ENCODE peak calls at places on chromosomes 11 and 22, in eight cellular contexts. K, D, N, Z, I, C, M and R are unnamed samples.

GRCh38 chr11:119085523-119085878 is 820 bp downstream of the HMBS start:
- DNase-seq in K (no peak), D (no peak), N (no peak), Z (peak; percentile 35), I (no peak), C (peak; percentile 53), M (no peak), R (no peak)

GRCh38 chr11:71843858-71844257 is 10.9 kb downstream of the DEFB108B start:
- DNase-seq in K (no peak), D (no peak), N (no peak), Z (no peak), I (no peak), C (no peak), M (no peak), R (no peak)

GRCh38 chr22:49258107-49259010 is 569.3 kb downstream of the BRD1 start:
- DNase-seq in K (no peak), D (no peak), N (no peak), Z (no peak), I (no peak), C (no peak), M (peak; percentile 21), R (no peak)

GRCh38 chr11:68792400-68792955 is 41.2 kb upstream of the TESMIN start:
- DNase-seq in K (no peak), D (no peak), N (no peak), Z (no peak), I (no peak), C (no peak), M (no peak), R (no peak)

GRCh38 chr22:30777589-30777988 is 82.9 kb downstream of the OSBP2 start:
- DNase-seq in K (no peak), D (no peak), N (no peak), Z (no peak), I (no peak), C (no peak), M (no peak), R (no peak)

GRCh38 chr22:17896552-17896951 is 122.3 kb upstream of the BID start:
- DNase-seq in K (peak; percentile 44), D (no peak), N (no peak), Z (no peak), I (no peak), C (no peak), M (peak; percentile 35), R (no peak)

GRCh38 chr11:117519170-117519569 is 191.5 kb downstream of the CEP164 start:
- DNase-seq in K (no peak), D (no peak), N (no peak), Z (no peak), I (no peak), C (no peak), M (no peak), R (no peak)

GRCh38 chr22:45612451-45612901 is 59.2 kb upstream of the ATXN10 start:
- DNase-seq in K (no peak), D (peak; percentile 34), N (no peak), Z (no peak), I (no peak), C (no peak), M (no peak), R (peak; percentile 30)

GRCh38 chr22:49976439-49977175 is 16.0 kb downstream of the PIM3 start:
- DNase-seq in K (no peak), D (no peak), N (no peak), Z (peak; percentile 8), I (no peak), C (peak; percentile 14), M (peak; percentile 26), R (no peak)

GRCh38 chr22:31501738-31502137 is 5.4 kb downstream of the SFI1 start:
- DNase-seq in K (no peak), D (no peak), N (no peak), Z (no peak), I (no peak), C (no peak), M (no peak), R (no peak)

GRCh38 chr11:106920899-106921504 is 97.3 kb downstream of the GUCY1A2 start:
- DNase-seq in K (no peak), D (no peak), N (no peak), Z (no peak), I (no peak), C (no peak), M (no peak), R (no peak)

GRCh38 chr11:71204748-71205664 is 47.4 kb downstream of the SHANK2 start:
- DNase-seq in K (no peak), D (no peak), N (no peak), Z (no peak), I (no peak), C (no peak), M (no peak), R (no peak)

GRCh38 chr11:104609297-104609696 is 289.0 kb downstream of the CASP12 start:
- DNase-seq in K (peak; percentile 5), D (peak; percentile 23), N (no peak), Z (peak; percentile 9), I (no peak), C (no peak), M (no peak), R (no peak)

GRCh38 chr22:29359469-29359868 is 28.9 kb downstream of the AP1B1 start:
- DNase-seq in K (peak; percentile 28), D (no peak), N (no peak), Z (peak; percentile 57), I (peak; percentile 73), C (peak; percentile 28), M (peak; percentile 70), R (no peak)

GRCh38 chr11:114133548-114134329 is 74.2 kb downstream of the ZBTB16 start:
- DNase-seq in K (no peak), D (no peak), N (no peak), Z (peak; percentile 6), I (no peak), C (no peak), M (no peak), R (no peak)

DNA sequence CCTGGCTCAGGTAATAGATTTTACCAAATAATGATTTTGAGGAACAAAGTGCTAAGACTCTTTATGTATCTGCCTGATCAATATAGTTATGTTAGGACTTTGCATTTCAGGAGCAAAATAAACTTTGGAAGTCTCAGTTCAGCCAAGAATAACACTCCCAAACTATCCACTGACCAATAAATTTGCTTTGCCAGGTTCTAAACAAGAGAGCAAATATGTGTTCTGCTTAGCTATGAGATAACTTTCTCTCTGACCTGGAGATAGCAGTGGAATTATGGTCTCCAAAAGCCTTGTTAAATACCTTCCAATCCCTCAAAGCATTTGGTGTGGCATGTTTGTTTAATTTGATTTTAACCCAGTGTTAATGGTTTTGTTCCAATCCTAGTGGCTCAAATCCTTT is 1541.1 kb downstream of the FAM181B start:
- DNase-seq in K (no peak), D (no peak), N (no peak), Z (no peak), I (no peak), C (no peak), M (no peak), R (no peak)
- H3K4me3 ChIP-seq in K (no peak overlapping the region), D (no peak overlapping the region), N (no peak overlapping the region), Z (no peak overlapping the region), I (no peak overlapping the region), C (no peak overlapping the region), M (no peak overlapping the region), R (no peak overlapping the region)

GRCh38 chr11:64233913-64234839 is at the start of gene VEGFB:
- DNase-seq in K (no peak), D (peak; percentile 84), N (peak; percentile 93), Z (peak; percentile 86), I (peak; percentile 83), C (peak; percentile 85), M (peak; percentile 81), R (peak; percentile 53)
- TF ChIP-seq POLR2A in K (no peak), D (peak; percentile 51), N (no peak), Z (peak; percentile 32), I (peak; percentile 39), C (peak; percentile 47), M (peak; percentile 8), R (no peak)

GRCh38 chr11:32562839-32563599 is 20.6 kb upstream of the EIF3M start:
- DNase-seq in K (no peak), D (no peak), N (no peak), Z (no peak), I (no peak), C (no peak), M (no peak), R (no peak)
- TF ChIP-seq EP300 in K (no peak), D (no peak), N (no peak), Z (no peak), I (no peak), C (no peak), M (no peak), R (no peak)

GRCh38 chr11:27718346-27718852 is 18.1 kb upstream of the BDNF start:
- DNase-seq in K (peak; percentile 76), D (no peak), N (no peak), Z (peak; percentile 9), I (no peak), C (no peak), M (no peak), R (no peak)
- H3K4me3 ChIP-seq in K (peak overlapping the region; percentile 88), D (peak overlapping the region; percentile 21), N (peak overlapping the region; percentile 60), Z (peak overlapping the region; percentile 13), I (no peak overlapping the region), C (no peak overlapping the region), M (peak overlapping the region; percentile 27), R (peak overlapping the region; percentile 39)

GRCh38 chr11:65553301-65554001 is 4.7 kb downstream of the LTBP3 start:
- DNase-seq in K (no peak), D (no peak), N (no peak), Z (peak; percentile 52), I (no peak), C (peak; percentile 67), M (no peak), R (no peak)

GRCh38 chr11:65556470-65557279 is 1.5 kb downstream of the LTBP3 start:
- DNase-seq in K (no peak), D (no peak), N (no peak), Z (no peak), I (no peak), C (no peak), M (no peak), R (no peak)

GRCh38 chr11:65554057-65554818 is 3.9 kb downstream of the LTBP3 start:
- DNase-seq in K (no peak), D (no peak), N (no peak), Z (no peak), I (no peak), C (no peak), M (no peak), R (no peak)

GRCh38 chr11:65555693-65556231 is 2.4 kb downstream of the LTBP3 start:
- DNase-seq in K (peak; percentile 67), D (peak; percentile 48), N (no peak), Z (no peak), I (no peak), C (peak; percentile 54), M (no peak), R (no peak)

DNA sequence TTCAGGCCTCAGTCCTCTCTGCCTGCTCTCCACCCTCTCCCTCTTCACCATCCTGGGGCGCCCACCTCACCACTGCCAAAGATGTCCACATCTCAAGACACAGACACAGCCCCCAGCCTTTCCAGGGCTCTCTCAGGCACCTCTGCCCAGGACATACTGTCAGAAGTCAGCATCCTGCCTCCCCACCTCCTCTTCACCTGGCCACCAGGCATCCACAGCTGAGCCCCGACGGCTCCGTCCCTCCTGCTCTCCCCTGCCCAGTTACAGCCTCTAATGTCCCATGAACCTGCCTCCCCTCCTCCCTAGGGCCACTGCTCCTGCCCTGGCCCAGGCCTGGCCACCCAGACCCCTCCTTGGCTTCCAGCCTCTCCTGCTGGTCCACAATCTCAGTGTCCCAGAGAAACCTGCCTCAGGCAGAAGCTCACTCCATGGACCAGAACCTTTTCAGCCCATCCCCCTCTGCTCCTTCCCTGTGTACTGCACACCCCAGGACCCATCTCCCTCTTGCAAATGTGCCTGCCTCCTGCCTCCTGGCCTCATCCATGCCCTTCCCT is 3.2 kb downstream of the LTBP3 start:
- DNase-seq in K (no peak), D (no peak), N (no peak), Z (no peak), I (no peak), C (no peak), M (no peak), R (no peak)
- TF ChIP-seq POLR2A in K (no peak), D (no peak), N (no peak), Z (no peak), I (no peak), C (no peak), M (no peak), R (no peak)